ENCODE peak calls at places on chromosomes 12 and 14, in nine cellular contexts. O is RPMI8226; D is activated CD4-positive, alpha-beta T cell treated with anti-CD3 and anti-CD28 coated beads for 1 hour; Y is prostate gland; V is osteocyte; B is OCI-M1; S is heart right ventricle; M is HT-29; U is MV-4-11. A is an unnamed sample.

GRCh38 chr14:49972199-49972671 is 79.4 kb downstream of the ARF6 start:
- DNase-seq in O (peak), D (no peak), Y (peak), V (no peak), B (no peak), S (no peak), M (peak), U (peak), A (peak)

GRCh38 chr14:104307627-104308401 is 169.4 kb downstream of the KIF26A start:
- DNase-seq in O (no peak), D (no peak), Y (no peak), V (no peak), B (no peak), S (no peak), M (no peak), U (no peak), A (no peak)

GRCh38 chr12:49791700-49792099 is 36.5 kb downstream of the NCKAP5L start:
- DNase-seq in O (no peak), D (no peak), Y (no peak), V (no peak), B (no peak), S (no peak), M (no peak), U (no peak), A (no peak)

GRCh38 chr14:55412686-55413085 is 1.1 kb upstream of the ATG14 start:
- DNase-seq in O (no peak), D (no peak), Y (peak), V (no peak), B (no peak), S (no peak), M (peak), U (no peak), A (no peak)

GRCh38 chr14:34711169-34711568 is 3.2 kb downstream of the CFL2 start:
- DNase-seq in O (no peak), D (no peak), Y (no peak), V (no peak), B (peak), S (no peak), M (no peak), U (no peak), A (peak)

GRCh38 chr12:6605425-6606330 is 1.5 kb downstream of the CHD4 start:
- DNase-seq in O (peak), D (peak), Y (peak), V (no peak), B (peak), S (no peak), M (peak), U (no peak), A (peak)

GRCh38 chr14:69643430-69644200 is 32.2 kb downstream of the SUSD6 start:
- DNase-seq in O (peak), D (peak), Y (peak), V (no peak), B (peak), S (no peak), M (peak), U (peak), A (peak)

GRCh38 chr14:92215579-92215978 is 93.8 kb downstream of the CPSF2 start:
- DNase-seq in O (no peak), D (no peak), Y (no peak), V (peak), B (peak), S (no peak), M (no peak), U (peak), A (no peak)

GRCh38 chr14:69850086-69850735 is 29.0 kb upstream of the SMOC1 start:
- DNase-seq in O (peak), D (no peak), Y (no peak), V (no peak), B (no peak), S (no peak), M (peak), U (no peak), A (peak)

GRCh38 chr12:89040146-89040964 is 311.9 kb downstream of the DUSP6 start:
- DNase-seq in O (peak), D (peak), Y (no peak), V (peak), B (peak), S (no peak), M (no peak), U (peak), A (peak)

GRCh38 chr14:61193471-61193870 is 87.7 kb downstream of the TMEM30B start:
- DNase-seq in O (no peak), D (no peak), Y (no peak), V (no peak), B (no peak), S (no peak), M (no peak), U (no peak), A (no peak)

GRCh38 chr14:94388027-94388895 is at the start of gene SERPINA1:
- DNase-seq in O (no peak), D (no peak), Y (no peak), V (no peak), B (no peak), S (no peak), M (peak), U (no peak), A (peak)

GRCh38 chr12:1277905-1278304 is 286.9 kb downstream of the ERC1 start:
- DNase-seq in O (no peak), D (no peak), Y (no peak), V (no peak), B (peak), S (no peak), M (no peak), U (peak), A (no peak)

GRCh38 chr14:99803803-99804202 is 10.6 kb downstream of the EML1 start:
- DNase-seq in O (no peak), D (no peak), Y (no peak), V (no peak), B (no peak), S (no peak), M (no peak), U (no peak), A (no peak)

GRCh38 chr14:76810953-76811400 is 1.7 kb downstream of the ANGEL1 start:
- DNase-seq in O (peak), D (no peak), Y (no peak), V (no peak), B (peak), S (no peak), M (peak), U (peak), A (peak)

GRCh38 chr14:68986926-68987652 is 8.0 kb upstream of the ACTN1 start:
- DNase-seq in O (no peak), D (no peak), Y (no peak), V (no peak), B (no peak), S (no peak), M (no peak), U (no peak), A (no peak)

GRCh38 chr14:23951590-23952143 is 1.9 kb upstream of the DHRS4 start:
- DNase-seq in O (no peak), D (no peak), Y (no peak), V (no peak), B (no peak), S (no peak), M (no peak), U (no peak), A (no peak)

GRCh38 chr12:128791395-128792322 is 32.1 kb downstream of the SLC15A4 start:
- DNase-seq in O (no peak), D (no peak), Y (no peak), V (no peak), B (no peak), S (no peak), M (no peak), U (no peak), A (no peak)

GRCh38 chr14:23568600-23569310 is 1.2 kb upstream of the AP1G2 start:
- DNase-seq in O (peak), D (no peak), Y (no peak), V (no peak), B (peak), S (no peak), M (no peak), U (peak), A (no peak)

GRCh38 chr14:98840511-98840910 is 431.5 kb downstream of the BCL11B start:
- DNase-seq in O (no peak), D (no peak), Y (no peak), V (no peak), B (no peak), S (no peak), M (no peak), U (no peak), A (no peak)

GRCh38 chr12:81403348-81403747 is 325.5 kb downstream of the ACSS3 start:
- DNase-seq in O (no peak), D (no peak), Y (no peak), V (no peak), B (no peak), S (no peak), M (no peak), U (no peak), A (no peak)

GRCh38 chr12:84793558-84794367 is 118.8 kb downstream of the SLC6A15 start:
- DNase-seq in O (no peak), D (no peak), Y (no peak), V (no peak), B (no peak), S (no peak), M (no peak), U (no peak), A (peak)

GRCh38 chr12:70052931-70053497 is 190.2 kb upstream of the CNOT2 start:
- DNase-seq in O (no peak), D (no peak), Y (no peak), V (no peak), B (peak), S (no peak), M (peak), U (peak), A (peak)

GRCh38 chr14:105168093-105168420 is 519 bp downstream of the JAG2 start:
- DNase-seq in O (no peak), D (no peak), Y (no peak), V (no peak), B (no peak), S (no peak), M (no peak), U (no peak), A (no peak)

GRCh38 chr14:51258788-51259187 is 18.7 kb downstream of the TMX1 start:
- DNase-seq in O (no peak), D (no peak), Y (no peak), V (no peak), B (no peak), S (no peak), M (no peak), U (no peak), A (no peak)

GRCh38 chr12:16605666-16606116 is 271 bp downstream of the LMO3 start:
- DNase-seq in O (no peak), D (no peak), Y (no peak), V (no peak), B (no peak), S (no peak), M (no peak), U (peak), A (no peak)

GRCh38 chr14:28774764-28775738 is 8.5 kb downstream of the FOXG1 start:
- DNase-seq in O (no peak), D (no peak), Y (no peak), V (no peak), B (no peak), S (no peak), M (no peak), U (no peak), A (no peak)

GRCh38 chr14:74237441-74237840 is 1.8 kb upstream of the VSX2 start:
- DNase-seq in O (no peak), D (no peak), Y (no peak), V (no peak), B (no peak), S (no peak), M (no peak), U (no peak), A (no peak)

GRCh38 chr12:123479442-123480180 is 21.7 kb downstream of the SNRNP35 start:
- DNase-seq in O (no peak), D (no peak), Y (no peak), V (no peak), B (peak), S (no peak), M (no peak), U (no peak), A (no peak)

GRCh38 chr12:64318605-64319004 is 72.0 kb downstream of the C12orf56 start:
- DNase-seq in O (no peak), D (no peak), Y (no peak), V (no peak), B (no peak), S (no peak), M (no peak), U (no peak), A (peak)

GRCh38 chr14:61567838-61568571 is 127.3 kb upstream of the HIF1A start:
- DNase-seq in O (no peak), D (no peak), Y (no peak), V (no peak), B (no peak), S (peak), M (no peak), U (peak), A (no peak)

GRCh38 chr12:6276936-6277615 is 33.4 kb upstream of the PLEKHG6 start:
- DNase-seq in O (no peak), D (no peak), Y (no peak), V (no peak), B (no peak), S (no peak), M (peak), U (no peak), A (no peak)

GRCh38 chr12:47222960-47223847 is 143.4 kb upstream of the AMIGO2 start:
- DNase-seq in O (no peak), D (no peak), Y (no peak), V (no peak), B (peak), S (no peak), M (peak), U (no peak), A (peak)

GRCh38 chr14:24887623-24888304 is 162.2 kb downstream of the STXBP6 start:
- DNase-seq in O (no peak), D (no peak), Y (no peak), V (no peak), B (peak), S (no peak), M (no peak), U (no peak), A (peak)

GRCh38 chr14:48686650-48687049 is 899.5 kb downstream of the RPS29 start:
- DNase-seq in O (no peak), D (no peak), Y (no peak), V (no peak), B (no peak), S (no peak), M (no peak), U (no peak), A (no peak)

GRCh38 chr12:41089438-41089837 is 98.7 kb upstream of the PDZRN4 start:
- DNase-seq in O (no peak), D (no peak), Y (no peak), V (no peak), B (no peak), S (no peak), M (no peak), U (no peak), A (no peak)

GRCh38 chr14:56196274-56196673 is 78.1 kb downstream of the PELI2 start:
- DNase-seq in O (peak), D (no peak), Y (no peak), V (no peak), B (peak), S (no peak), M (no peak), U (no peak), A (peak)

GRCh38 chr14:76769636-76770292 is 8.5 kb downstream of the VASH1 start:
- DNase-seq in O (no peak), D (no peak), Y (no peak), V (peak), B (no peak), S (no peak), M (no peak), U (no peak), A (no peak)

GRCh38 chr14:93970967-93971634 is 5.3 kb downstream of the ASB2 start:
- DNase-seq in O (peak), D (no peak), Y (no peak), V (no peak), B (peak), S (no peak), M (no peak), U (peak), A (no peak)

A was measured in astrocyte of the spinal cord.